ENCODE peak calls at places on chromosomes 11 and 22, in nine cellular contexts. One of them, this sample, is unnamed.

GRCh38 chr11:68312117-68312779 is at the start of gene LRP5:
- DNase-seq in HL-60: no peak
- DNase-seq in pancreas: peak; percentile 64
- DNase-seq in SHP77 treated with DMSO at 0.1 percent for 48 hours: no peak
- DNase-seq in hippocampal formation: no peak
- DNase-seq in NCI-H1417 treated with DMSO at 0.1 percent for 48 hours: no peak
- DNase-seq in AG08396: peak; percentile 84
- DNase-seq in cardiac muscle cell: peak; percentile 71
- DNase-seq in stimulated activated CD8-positive, alpha-beta memory T cell treated with anti-CD3 and anti-CD28 coated beads, Interleukin-15, amount 100 ng/mL, for 4 hours: no peak
- DNase-seq in this sample: no peak

GRCh38 chr11:88411265-88411664 is 73.7 kb upstream of the CTSC start:
- DNase-seq in HL-60: no peak
- DNase-seq in NCI-H1417 treated with DMSO at 0.1 percent for 48 hours: no peak
- DNase-seq in cardiac muscle cell: no peak
- DNase-seq in hippocampal formation: no peak
- DNase-seq in SHP77 treated with DMSO at 0.1 percent for 48 hours: no peak
- DNase-seq in stimulated activated CD8-positive, alpha-beta memory T cell treated with anti-CD3 and anti-CD28 coated beads, Interleukin-15, amount 100 ng/mL, for 4 hours: no peak
- DNase-seq in AG08396: peak; percentile 43
- DNase-seq in pancreas: no peak
- DNase-seq in this sample: no peak

GRCh38 chr11:64489831-64490441 is 101.1 kb upstream of the SLC22A12 start:
- DNase-seq in hippocampal formation: peak; percentile 24
- DNase-seq in HL-60: peak; percentile 76
- DNase-seq in NCI-H1417 treated with DMSO at 0.1 percent for 48 hours: peak; percentile 53
- DNase-seq in SHP77 treated with DMSO at 0.1 percent for 48 hours: no peak
- DNase-seq in AG08396: peak; percentile 78
- DNase-seq in cardiac muscle cell: peak; percentile 59
- DNase-seq in pancreas: no peak
- DNase-seq in stimulated activated CD8-positive, alpha-beta memory T cell treated with anti-CD3 and anti-CD28 coated beads, Interleukin-15, amount 100 ng/mL, for 4 hours: no peak
- DNase-seq in this sample: no peak

GRCh38 chr11:102191832-102192231 is 81.6 kb downstream of the YAP1 start:
- DNase-seq in stimulated activated CD8-positive, alpha-beta memory T cell treated with anti-CD3 and anti-CD28 coated beads, Interleukin-15, amount 100 ng/mL, for 4 hours: no peak
- DNase-seq in SHP77 treated with DMSO at 0.1 percent for 48 hours: no peak
- DNase-seq in AG08396: no peak
- DNase-seq in NCI-H1417 treated with DMSO at 0.1 percent for 48 hours: no peak
- DNase-seq in pancreas: no peak
- DNase-seq in HL-60: no peak
- DNase-seq in hippocampal formation: no peak
- DNase-seq in cardiac muscle cell: no peak
- DNase-seq in this sample: no peak

GRCh38 chr11:99670268-99670667 is 649.5 kb downstream of the CNTN5 start:
- DNase-seq in pancreas: no peak
- DNase-seq in stimulated activated CD8-positive, alpha-beta memory T cell treated with anti-CD3 and anti-CD28 coated beads, Interleukin-15, amount 100 ng/mL, for 4 hours: no peak
- DNase-seq in AG08396: no peak
- DNase-seq in SHP77 treated with DMSO at 0.1 percent for 48 hours: no peak
- DNase-seq in HL-60: no peak
- DNase-seq in NCI-H1417 treated with DMSO at 0.1 percent for 48 hours: no peak
- DNase-seq in hippocampal formation: no peak
- DNase-seq in cardiac muscle cell: no peak
- DNase-seq in this sample: no peak

GRCh38 chr11:24312464-24313238 is 184.2 kb upstream of the LUZP2 start:
- DNase-seq in NCI-H1417 treated with DMSO at 0.1 percent for 48 hours: no peak
- DNase-seq in hippocampal formation: no peak
- DNase-seq in cardiac muscle cell: no peak
- DNase-seq in stimulated activated CD8-positive, alpha-beta memory T cell treated with anti-CD3 and anti-CD28 coated beads, Interleukin-15, amount 100 ng/mL, for 4 hours: no peak
- DNase-seq in AG08396: no peak
- DNase-seq in pancreas: no peak
- DNase-seq in HL-60: peak; percentile 9
- DNase-seq in SHP77 treated with DMSO at 0.1 percent for 48 hours: no peak
- DNase-seq in this sample: no peak

GRCh38 chr22:39519681-39520053 is 695 bp upstream of the ATF4 start:
- DNase-seq in SHP77 treated with DMSO at 0.1 percent for 48 hours: no peak
- DNase-seq in cardiac muscle cell: peak; percentile 74
- DNase-seq in stimulated activated CD8-positive, alpha-beta memory T cell treated with anti-CD3 and anti-CD28 coated beads, Interleukin-15, amount 100 ng/mL, for 4 hours: no peak
- DNase-seq in HL-60: peak; percentile 55
- DNase-seq in hippocampal formation: peak; percentile 66
- DNase-seq in pancreas: no peak
- DNase-seq in AG08396: peak; percentile 73
- DNase-seq in NCI-H1417 treated with DMSO at 0.1 percent for 48 hours: no peak
- DNase-seq in this sample: no peak

GRCh38 chr22:32820131-32820882 is 18.8 kb downstream of the TIMP3 start:
- DNase-seq in AG08396: no peak
- DNase-seq in NCI-H1417 treated with DMSO at 0.1 percent for 48 hours: no peak
- DNase-seq in cardiac muscle cell: no peak
- DNase-seq in stimulated activated CD8-positive, alpha-beta memory T cell treated with anti-CD3 and anti-CD28 coated beads, Interleukin-15, amount 100 ng/mL, for 4 hours: no peak
- DNase-seq in HL-60: no peak
- DNase-seq in hippocampal formation: no peak
- DNase-seq in SHP77 treated with DMSO at 0.1 percent for 48 hours: no peak
- DNase-seq in pancreas: no peak
- DNase-seq in this sample: no peak

GRCh38 chr11:30914143-30914762 is 328.1 kb upstream of the MPPED2 start:
- DNase-seq in AG08396: peak; percentile 23
- DNase-seq in cardiac muscle cell: peak; percentile 85
- DNase-seq in SHP77 treated with DMSO at 0.1 percent for 48 hours: no peak
- DNase-seq in hippocampal formation: peak; percentile 45
- DNase-seq in stimulated activated CD8-positive, alpha-beta memory T cell treated with anti-CD3 and anti-CD28 coated beads, Interleukin-15, amount 100 ng/mL, for 4 hours: no peak
- DNase-seq in pancreas: peak; percentile 70
- DNase-seq in HL-60: peak; percentile 10
- DNase-seq in NCI-H1417 treated with DMSO at 0.1 percent for 48 hours: no peak
- DNase-seq in this sample: no peak

GRCh38 chr22:23692598-23693291 is 1.9 kb downstream of the RGL4 start:
- DNase-seq in pancreas: no peak
- DNase-seq in cardiac muscle cell: peak; percentile 44
- DNase-seq in stimulated activated CD8-positive, alpha-beta memory T cell treated with anti-CD3 and anti-CD28 coated beads, Interleukin-15, amount 100 ng/mL, for 4 hours: no peak
- DNase-seq in hippocampal formation: no peak
- DNase-seq in AG08396: no peak
- DNase-seq in SHP77 treated with DMSO at 0.1 percent for 48 hours: no peak
- DNase-seq in HL-60: no peak
- DNase-seq in NCI-H1417 treated with DMSO at 0.1 percent for 48 hours: no peak
- DNase-seq in this sample: no peak

GRCh38 chr22:45263790-45264269 is 20.9 kb upstream of the UPK3A start:
- DNase-seq in pancreas: peak; percentile 87
- DNase-seq in SHP77 treated with DMSO at 0.1 percent for 48 hours: peak; percentile 75
- DNase-seq in HL-60: peak; percentile 71
- DNase-seq in hippocampal formation: peak; percentile 73
- DNase-seq in NCI-H1417 treated with DMSO at 0.1 percent for 48 hours: no peak
- DNase-seq in cardiac muscle cell: peak; percentile 89
- DNase-seq in stimulated activated CD8-positive, alpha-beta memory T cell treated with anti-CD3 and anti-CD28 coated beads, Interleukin-15, amount 100 ng/mL, for 4 hours: no peak
- DNase-seq in AG08396: peak; percentile 94
- DNase-seq in this sample: no peak

GRCh38 chr22:46348099-46348695 is 12.7 kb downstream of the TRMU start:
- DNase-seq in SHP77 treated with DMSO at 0.1 percent for 48 hours: no peak
- DNase-seq in HL-60: no peak
- DNase-seq in AG08396: no peak
- DNase-seq in cardiac muscle cell: no peak
- DNase-seq in NCI-H1417 treated with DMSO at 0.1 percent for 48 hours: no peak
- DNase-seq in stimulated activated CD8-positive, alpha-beta memory T cell treated with anti-CD3 and anti-CD28 coated beads, Interleukin-15, amount 100 ng/mL, for 4 hours: no peak
- DNase-seq in pancreas: peak; percentile 52
- DNase-seq in hippocampal formation: no peak
- DNase-seq in this sample: no peak

GRCh38 chr11:120136356-120136755 is 1.6 kb downstream of the TRIM29 start:
- DNase-seq in cardiac muscle cell: no peak
- DNase-seq in SHP77 treated with DMSO at 0.1 percent for 48 hours: no peak
- DNase-seq in pancreas: no peak
- DNase-seq in HL-60: no peak
- DNase-seq in hippocampal formation: no peak
- DNase-seq in stimulated activated CD8-positive, alpha-beta memory T cell treated with anti-CD3 and anti-CD28 coated beads, Interleukin-15, amount 100 ng/mL, for 4 hours: no peak
- DNase-seq in AG08396: no peak
- DNase-seq in NCI-H1417 treated with DMSO at 0.1 percent for 48 hours: no peak
- DNase-seq in this sample: no peak

GRCh38 chr11:75311858-75312288 is 39.6 kb downstream of the ARRB1 start:
- DNase-seq in hippocampal formation: peak; percentile 76
- DNase-seq in pancreas: peak; percentile 65
- DNase-seq in SHP77 treated with DMSO at 0.1 percent for 48 hours: peak; percentile 77
- DNase-seq in NCI-H1417 treated with DMSO at 0.1 percent for 48 hours: no peak
- DNase-seq in cardiac muscle cell: no peak
- DNase-seq in HL-60: no peak
- DNase-seq in AG08396: no peak
- DNase-seq in stimulated activated CD8-positive, alpha-beta memory T cell treated with anti-CD3 and anti-CD28 coated beads, Interleukin-15, amount 100 ng/mL, for 4 hours: no peak
- DNase-seq in this sample: no peak

GRCh38 chr11:67308031-67308866 is 4.9 kb downstream of the SSH3 start:
- DNase-seq in AG08396: no peak
- DNase-seq in NCI-H1417 treated with DMSO at 0.1 percent for 48 hours: no peak
- DNase-seq in pancreas: peak; percentile 65
- DNase-seq in HL-60: no peak
- DNase-seq in stimulated activated CD8-positive, alpha-beta memory T cell treated with anti-CD3 and anti-CD28 coated beads, Interleukin-15, amount 100 ng/mL, for 4 hours: no peak
- DNase-seq in cardiac muscle cell: no peak
- DNase-seq in hippocampal formation: no peak
- DNase-seq in SHP77 treated with DMSO at 0.1 percent for 48 hours: no peak
- DNase-seq in this sample: no peak

GRCh38 chr22:50209893-50210292 is 9.1 kb downstream of the SELENOO start:
- DNase-seq in stimulated activated CD8-positive, alpha-beta memory T cell treated with anti-CD3 and anti-CD28 coated beads, Interleukin-15, amount 100 ng/mL, for 4 hours: peak; percentile 45
- DNase-seq in HL-60: peak; percentile 64
- DNase-seq in hippocampal formation: no peak
- DNase-seq in SHP77 treated with DMSO at 0.1 percent for 48 hours: no peak
- DNase-seq in pancreas: no peak
- DNase-seq in NCI-H1417 treated with DMSO at 0.1 percent for 48 hours: no peak
- DNase-seq in cardiac muscle cell: peak; percentile 71
- DNase-seq in AG08396: peak; percentile 90
- DNase-seq in this sample: no peak

GRCh38 chr11:19079643-19080440 is 19.3 kb upstream of the MRGPRX2 start:
- DNase-seq in stimulated activated CD8-positive, alpha-beta memory T cell treated with anti-CD3 and anti-CD28 coated beads, Interleukin-15, amount 100 ng/mL, for 4 hours: no peak
- DNase-seq in SHP77 treated with DMSO at 0.1 percent for 48 hours: no peak
- DNase-seq in AG08396: peak; percentile 57
- DNase-seq in HL-60: no peak
- DNase-seq in NCI-H1417 treated with DMSO at 0.1 percent for 48 hours: no peak
- DNase-seq in cardiac muscle cell: no peak
- DNase-seq in pancreas: no peak
- DNase-seq in hippocampal formation: no peak
- DNase-seq in this sample: no peak

GRCh38 chr11:7690648-7691047 is 15.6 kb downstream of the OVCH2 start:
- DNase-seq in pancreas: no peak
- DNase-seq in SHP77 treated with DMSO at 0.1 percent for 48 hours: no peak
- DNase-seq in hippocampal formation: no peak
- DNase-seq in cardiac muscle cell: no peak
- DNase-seq in AG08396: no peak
- DNase-seq in NCI-H1417 treated with DMSO at 0.1 percent for 48 hours: no peak
- DNase-seq in HL-60: no peak
- DNase-seq in stimulated activated CD8-positive, alpha-beta memory T cell treated with anti-CD3 and anti-CD28 coated beads, Interleukin-15, amount 100 ng/mL, for 4 hours: no peak
- DNase-seq in this sample: no peak

GRCh38 chr22:40463017-40463631 is 92.7 kb downstream of the SGSM3 start:
- DNase-seq in SHP77 treated with DMSO at 0.1 percent for 48 hours: no peak
- DNase-seq in stimulated activated CD8-positive, alpha-beta memory T cell treated with anti-CD3 and anti-CD28 coated beads, Interleukin-15, amount 100 ng/mL, for 4 hours: peak; percentile 19
- DNase-seq in pancreas: no peak
- DNase-seq in HL-60: peak; percentile 91
- DNase-seq in hippocampal formation: no peak
- DNase-seq in AG08396: no peak
- DNase-seq in NCI-H1417 treated with DMSO at 0.1 percent for 48 hours: no peak
- DNase-seq in cardiac muscle cell: no peak
- DNase-seq in this sample: no peak

GRCh38 chr11:843818-844692 is 1.4 kb downstream of the TSPAN4 start:
- DNase-seq in SHP77 treated with DMSO at 0.1 percent for 48 hours: no peak
- DNase-seq in stimulated activated CD8-positive, alpha-beta memory T cell treated with anti-CD3 and anti-CD28 coated beads, Interleukin-15, amount 100 ng/mL, for 4 hours: no peak
- DNase-seq in hippocampal formation: no peak
- DNase-seq in cardiac muscle cell: peak; percentile 83
- DNase-seq in NCI-H1417 treated with DMSO at 0.1 percent for 48 hours: no peak
- DNase-seq in pancreas: peak; percentile 92
- DNase-seq in AG08396: peak; percentile 93
- DNase-seq in HL-60: no peak
- DNase-seq in this sample: no peak

GRCh38 chr11:120065876-120066275 is 72.0 kb downstream of the TRIM29 start:
- DNase-seq in NCI-H1417 treated with DMSO at 0.1 percent for 48 hours: no peak
- DNase-seq in AG08396: no peak
- DNase-seq in SHP77 treated with DMSO at 0.1 percent for 48 hours: no peak
- DNase-seq in stimulated activated CD8-positive, alpha-beta memory T cell treated with anti-CD3 and anti-CD28 coated beads, Interleukin-15, amount 100 ng/mL, for 4 hours: no peak
- DNase-seq in HL-60: no peak
- DNase-seq in pancreas: no peak
- DNase-seq in hippocampal formation: no peak
- DNase-seq in cardiac muscle cell: no peak
- DNase-seq in this sample: no peak

GRCh38 chr11:70462818-70463477 is 64.6 kb downstream of the CTTN start:
- DNase-seq in cardiac muscle cell: no peak
- DNase-seq in HL-60: no peak
- DNase-seq in hippocampal formation: no peak
- DNase-seq in AG08396: no peak
- DNase-seq in pancreas: no peak
- DNase-seq in stimulated activated CD8-positive, alpha-beta memory T cell treated with anti-CD3 and anti-CD28 coated beads, Interleukin-15, amount 100 ng/mL, for 4 hours: no peak
- DNase-seq in SHP77 treated with DMSO at 0.1 percent for 48 hours: no peak
- DNase-seq in NCI-H1417 treated with DMSO at 0.1 percent for 48 hours: no peak
- DNase-seq in this sample: no peak

GRCh38 chr11:443542-444199 is 1.9 kb upstream of the ANO9 start:
- DNase-seq in stimulated activated CD8-positive, alpha-beta memory T cell treated with anti-CD3 and anti-CD28 coated beads, Interleukin-15, amount 100 ng/mL, for 4 hours: no peak
- DNase-seq in AG08396: no peak
- DNase-seq in SHP77 treated with DMSO at 0.1 percent for 48 hours: no peak
- DNase-seq in hippocampal formation: no peak
- DNase-seq in NCI-H1417 treated with DMSO at 0.1 percent for 48 hours: no peak
- DNase-seq in pancreas: peak; percentile 59
- DNase-seq in cardiac muscle cell: no peak
- DNase-seq in HL-60: no peak
- DNase-seq in this sample: no peak